ENCODE peak calls at places on chromosomes 16 and 17, in nine cellular contexts. D is sigmoid colon, W is A549, O is suprapubic skin, Z is stomach, B is tibial nerve, M is SK-N-SH, P is GM12878, I is HepG2. G is an unnamed sample.

GRCh38 chr16:85946680-85947510 is 47.9 kb downstream of the IRF8 start:
- DNase-seq in O (no peak), D (no peak), I (no peak), Z (no peak), P (no peak), W (no peak), B (no peak), M (no peak), G (no peak)

GRCh38 chr16:54647731-54648221 is 282.9 kb upstream of the IRX5 start:
- DNase-seq in B (no peak), P (no peak), M (no peak), I (no peak), D (no peak), Z (no peak), O (no peak), W (no peak), G (no peak)

GRCh38 chr16:68236804-68237242 is 896 bp upstream of the ESRP2 start:
- DNase-seq in M (no peak), D (peak), P (no peak), O (no peak), I (peak), Z (no peak), W (no peak), B (no peak), G (no peak)

GRCh38 chr16:57643166-57643813 is 14.9 kb downstream of the ADGRG1 start:
- DNase-seq in M (no peak), D (peak), B (no peak), O (no peak), P (no peak), Z (no peak), W (no peak), I (no peak), G (no peak)

GRCh38 chr16:83682126-83682857 is 125.5 kb upstream of the HSBP1 start:
- DNase-seq in B (no peak), I (no peak), P (no peak), M (no peak), W (no peak), O (no peak), D (no peak), Z (no peak), G (no peak)

GRCh38 chr16:70430667-70431536 is 8.0 kb downstream of the ST3GAL2 start:
- DNase-seq in I (peak), W (no peak), O (no peak), P (peak), D (no peak), B (no peak), M (no peak), Z (no peak), G (no peak)

GRCh38 chr17:3030096-3030495 is 33.3 kb downstream of the OR1D5 start:
- DNase-seq in W (no peak), D (no peak), P (no peak), I (no peak), B (no peak), O (peak), Z (no peak), M (no peak), G (no peak)

GRCh38 chr16:12461201-12461600 is 342.5 kb downstream of the CPPED1 start:
- DNase-seq in P (no peak), W (no peak), D (no peak), B (no peak), I (no peak), Z (no peak), O (no peak), M (no peak), G (no peak)

GRCh38 chr17:60421273-60422161 is 772 bp upstream of the CHCT1 start:
- DNase-seq in P (no peak), D (peak), I (peak), B (peak), O (peak), Z (peak), M (peak), W (peak), G (peak)

DNA sequence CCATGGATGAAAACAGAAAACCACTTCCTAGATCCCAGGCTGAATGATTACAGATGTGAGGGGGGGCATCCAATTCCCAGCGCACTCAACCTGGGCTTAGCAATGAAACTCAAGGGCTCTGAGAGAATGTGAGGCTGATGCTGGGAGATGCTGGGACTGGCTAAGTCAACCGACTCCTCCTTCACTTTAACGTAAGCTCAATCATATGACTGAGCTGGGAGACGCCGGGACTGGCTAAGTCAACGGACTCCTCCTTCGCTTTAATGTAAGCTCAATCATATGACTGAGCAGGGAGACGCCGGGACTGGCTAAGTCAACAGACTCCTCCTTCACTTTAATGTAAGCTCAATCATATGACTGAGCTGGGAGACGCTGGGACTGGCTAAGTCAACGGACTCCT is 179.5 kb downstream of the VPS53 start:
- DNase-seq in B (no peak), O (no peak), Z (no peak), M (no peak), D (no peak), P (no peak), W (no peak), I (no peak), G (no peak)
- H3K4me3 ChIP-seq in B (no peak), O (no peak), Z (no peak), M (no peak), D (no peak), P (no peak), W (no peak), I (no peak), G (no peak)

GRCh38 chr16:10261077-10261476 is 78.8 kb upstream of the GRIN2A start:
- DNase-seq in B (no peak), W (no peak), M (no peak), D (no peak), P (no peak), I (no peak), O (no peak), Z (no peak), G (no peak)

GRCh38 chr16:10269632-10270031 is 87.4 kb upstream of the GRIN2A start:
- DNase-seq in O (no peak), W (no peak), Z (no peak), M (no peak), B (no peak), P (no peak), I (peak), D (no peak), G (no peak)

GRCh38 chr16:10262377-10263132 is 80.3 kb upstream of the GRIN2A start:
- DNase-seq in Z (no peak), M (no peak), D (no peak), W (no peak), P (no peak), I (peak), O (no peak), B (no peak), G (no peak)

GRCh38 chr16:10266809-10267208 is 84.6 kb upstream of the GRIN2A start:
- DNase-seq in W (no peak), B (no peak), Z (no peak), D (no peak), I (no peak), O (no peak), P (peak), M (no peak), G (no peak)

DNA sequence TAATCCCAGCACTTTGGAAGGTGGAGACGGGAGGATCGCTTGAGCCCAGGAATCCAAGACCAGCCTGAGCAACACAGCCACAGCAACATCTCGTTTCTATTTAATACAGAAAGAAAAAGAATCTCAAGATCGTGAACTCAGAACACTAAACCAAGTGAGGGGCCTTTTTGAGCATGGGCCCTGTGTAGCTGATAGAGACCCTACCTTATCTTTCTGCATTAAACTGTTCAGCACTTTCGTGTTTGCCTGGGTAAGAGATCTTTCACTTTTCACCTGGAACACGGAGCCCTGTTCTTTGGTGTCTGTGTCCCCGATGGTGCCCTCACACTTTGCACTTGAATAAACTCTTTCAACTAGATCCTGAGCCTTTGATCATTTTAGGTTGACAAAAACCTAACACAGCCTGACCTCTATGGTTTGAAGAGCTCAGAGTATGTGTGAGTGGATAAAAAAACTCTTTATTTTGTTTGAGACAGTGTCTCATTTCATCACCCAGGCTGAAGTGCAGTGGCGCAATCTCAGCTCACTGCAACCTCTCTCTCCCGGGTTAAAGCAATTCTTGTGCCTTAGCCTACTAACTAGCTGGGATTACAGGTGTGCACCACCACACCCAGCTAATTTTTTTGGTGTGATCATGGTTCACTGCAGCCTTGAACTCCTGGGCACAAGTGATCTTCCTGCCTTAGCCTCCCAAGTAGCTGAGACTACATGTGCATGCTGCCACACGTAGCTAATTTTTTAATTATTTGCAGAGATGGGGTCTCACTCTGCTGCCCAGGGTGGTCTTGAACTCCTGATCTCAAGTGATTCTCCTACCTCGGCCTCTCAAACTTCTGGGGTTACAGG is 83.8 kb upstream of the GRIN2A start:
- DNase-seq in O (peak), Z (no peak), W (no peak), I (peak), M (no peak), D (no peak), P (no peak), B (no peak), G (no peak)
- TF ChIP-seq EP300 in O (no peak), Z (no peak), W (no peak), I (peak), M (no peak), D (no peak), P (no peak), B (no peak), G (no peak)

DNA sequence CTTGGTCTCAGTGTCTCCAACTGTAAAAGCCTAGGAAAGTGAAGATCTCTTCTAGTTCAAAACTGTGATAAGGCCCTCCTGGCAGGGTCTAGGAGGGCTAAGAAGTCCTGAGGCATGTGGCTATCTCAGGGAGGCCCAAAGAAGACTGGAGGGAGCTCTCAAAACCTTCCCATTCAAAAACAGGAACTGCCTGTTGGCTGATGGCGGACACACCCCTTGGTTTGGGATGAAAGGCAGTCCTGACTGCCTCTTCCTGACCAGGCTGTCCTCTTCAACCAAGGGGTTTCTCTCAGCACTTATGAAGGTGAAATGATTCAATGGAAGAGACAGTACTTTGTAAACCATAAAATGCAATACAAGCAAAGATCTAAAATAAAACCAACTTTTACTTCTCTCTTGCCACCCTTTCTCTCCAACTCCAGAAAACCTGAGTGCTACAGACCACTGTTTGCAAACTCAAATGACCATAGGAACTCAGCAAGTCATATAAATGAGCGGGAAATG is 4.7 kb downstream of the ZNF764 start:
- DNase-seq in M (no peak), O (no peak), Z (no peak), I (no peak), P (no peak), D (no peak), W (no peak), B (no peak), G (no peak)
- TF ChIP-seq CTCF in M (no peak), O (no peak), Z (no peak), I (no peak), P (no peak), D (no peak), W (no peak), B (no peak), G (no peak)

GRCh38 chr17:81094744-81095607 is 60.0 kb downstream of the BAIAP2 start:
- DNase-seq in M (peak), Z (peak), I (peak), D (peak), P (peak), B (peak), W (peak), O (peak), G (peak)
- H3K4me3 ChIP-seq in M (no peak), Z (no peak), I (peak), D (peak), P (no peak), B (no peak), W (no peak), O (peak), G (no peak)

GRCh38 chr17:78185981-78186688 is 717 bp downstream of the TK1 start:
- DNase-seq in B (no peak), P (no peak), W (peak), I (no peak), Z (no peak), M (peak), O (no peak), D (no peak), G (no peak)
- TF ChIP-seq EP300 in B (no peak), P (no peak), W (no peak), I (no peak), Z (no peak), M (no peak), O (no peak), D (no peak), G (no peak)